ENCODE peak calls at places on chromosomes 16 and 17, in seven cellular contexts. N, W, I, F, U, Z and S are unnamed samples.

GRCh38 chr17:55705847-55706246 is 16.8 kb downstream of the TMEM100 start:
- ATAC-seq in F (no peak), I (no peak), Z (no peak), W (peak; percentile 55), U (no peak), N (no peak), S (peak; percentile 39)

GRCh38 chr16:88870608-88871348 is 4.3 kb upstream of the PABPN1L start:
- ATAC-seq in I (no peak), Z (peak; percentile 25), F (peak; percentile 41), U (no peak), N (no peak), W (no peak), S (no peak)

GRCh38 chr16:57661510-57661909 is 6.6 kb upstream of the ADGRG3 start:
- ATAC-seq in Z (no peak), U (no peak), W (peak; percentile 3), I (no peak), F (no peak), N (no peak), S (no peak)

GRCh38 chr16:17245727-17246576 is 224.8 kb downstream of the XYLT1 start:
- ATAC-seq in Z (no peak), N (no peak), W (no peak), F (no peak), U (no peak), I (no peak), S (no peak)

GRCh38 chr16:50967827-50968612 is 183.1 kb downstream of the SALL1 start:
- ATAC-seq in W (no peak), F (no peak), Z (no peak), U (no peak), I (no peak), N (no peak), S (no peak)

GRCh38 chr17:78123258-78123929 is 5.2 kb downstream of the TMC6 start:
- ATAC-seq in Z (no peak), I (no peak), F (no peak), N (no peak), W (no peak), U (no peak), S (no peak)

GRCh38 chr17:4405038-4405669 is 28.6 kb upstream of the SPNS3 start:
- ATAC-seq in W (peak; percentile 83), U (no peak), F (peak; percentile 37), Z (peak; percentile 29), I (no peak), N (no peak), S (no peak)

GRCh38 chr17:2655526-2655925 is 56.0 kb downstream of the CLUH start:
- ATAC-seq in U (no peak), N (no peak), Z (no peak), F (no peak), W (no peak), I (no peak), S (no peak)

GRCh38 chr16:13021996-13022395 is 120.6 kb downstream of the SHISA9 start:
- ATAC-seq in F (no peak), W (no peak), U (no peak), I (no peak), N (no peak), Z (no peak), S (no peak)

GRCh38 chr17:66645259-66645658 is 189.7 kb upstream of the CACNG5 start:
- ATAC-seq in N (no peak), I (no peak), W (no peak), U (no peak), Z (no peak), F (no peak), S (no peak)

GRCh38 chr16:21302898-21303528 is 24.9 kb upstream of the CRYM start:
- ATAC-seq in W (no peak), N (no peak), Z (no peak), U (no peak), I (peak; percentile 47), F (peak; percentile 20), S (peak; percentile 69)

GRCh38 chr17:75487351-75488070 is 27.8 kb downstream of the CASKIN2 start:
- ATAC-seq in F (peak; percentile 30), I (peak; percentile 80), Z (peak; percentile 65), N (peak; percentile 89), W (peak; percentile 13), U (no peak), S (peak; percentile 17)

GRCh38 chr16:69867796-69868565 is 83.2 kb upstream of the CLEC18A start:
- ATAC-seq in F (peak; percentile 52), W (no peak), I (no peak), U (no peak), Z (no peak), N (no peak), S (no peak)

GRCh38 chr17:50101346-50102163 is 6.4 kb downstream of the PDK2 start:
- ATAC-seq in Z (no peak), W (peak; percentile 78), I (no peak), U (peak; percentile 12), F (peak; percentile 85), N (no peak), S (peak; percentile 45)

GRCh38 chr17:35616506-35616905 is 29.4 kb downstream of the AP2B1 start:
- ATAC-seq in U (no peak), Z (no peak), W (no peak), N (no peak), I (no peak), F (no peak), S (no peak)

GRCh38 chr17:10463402-10463801 is 6.0 kb downstream of the MYH4 start:
- ATAC-seq in N (no peak), U (no peak), I (no peak), F (no peak), W (no peak), Z (no peak), S (no peak)